ENCODE peak calls at places on chromosomes 7 and 10, in nine cellular contexts. S, Z, R, W, J, G, D, U and F are unnamed samples.

GRCh38 chr10:116056445-116057293 is 216.3 kb downstream of the GFRA1 start:
- DNase-seq in Z (no peak), D (no peak), U (no peak), W (peak; percentile 60), G (no peak), J (no peak), R (no peak), S (no peak), F (no peak)

GRCh38 chr7:133491319-133491718 is 238.4 kb downstream of the EXOC4 start:
- DNase-seq in Z (no peak), U (no peak), S (no peak), G (no peak), D (no peak), J (no peak), R (no peak), W (no peak), F (no peak)

GRCh38 chr10:114172776-114173555 is 1.0 kb downstream of the CCDC186 start:
- DNase-seq in D (no peak), R (no peak), Z (peak; percentile 17), J (peak; percentile 3), G (no peak), S (no peak), W (no peak), U (no peak), F (no peak)

GRCh38 chr7:30755384-30756154 is 3.6 kb downstream of the INMT start:
- DNase-seq in W (no peak), G (no peak), U (no peak), R (peak; percentile 59), S (no peak), D (no peak), Z (peak; percentile 77), J (no peak), F (no peak)

GRCh38 chr7:129103561-129104324 is 40.8 kb upstream of the TSPAN33 start:
- DNase-seq in J (no peak), R (no peak), Z (no peak), W (no peak), U (no peak), D (no peak), G (no peak), S (no peak), F (peak; percentile 25)

GRCh38 chr10:75976681-75977080 is 545.3 kb downstream of the LRMDA start:
- DNase-seq in Z (no peak), R (no peak), W (no peak), S (no peak), U (no peak), J (no peak), D (no peak), G (no peak), F (peak; percentile 39)

GRCh38 chr10:48306265-48306869 is at the start of gene MAPK8:
- DNase-seq in Z (peak; percentile 79), S (peak; percentile 87), R (peak; percentile 99), U (peak; percentile 97), J (peak; percentile 69), G (peak; percentile 93), W (peak; percentile 82), D (peak; percentile 81), F (peak; percentile 62)

GRCh38 chr7:70940597-70940996 is 191.3 kb upstream of the GALNT17 start:
- DNase-seq in D (no peak), U (no peak), R (no peak), J (no peak), Z (no peak), W (no peak), G (no peak), S (no peak), F (no peak)

GRCh38 chr7:13279854-13280435 is 592.5 kb downstream of the ARL4A start:
- DNase-seq in R (no peak), Z (peak; percentile 57), J (peak; percentile 50), W (no peak), D (peak; percentile 66), U (no peak), G (no peak), S (no peak), F (no peak)

GRCh38 chr10:72702868-72703581 is 11.1 kb downstream of the MCU start:
- DNase-seq in G (no peak), Z (peak; percentile 94), W (no peak), D (peak; percentile 35), U (no peak), R (no peak), J (no peak), S (no peak), F (no peak)

GRCh38 chr10:74967850-74968620 is 141.6 kb downstream of the KAT6B start:
- DNase-seq in G (no peak), J (peak; percentile 86), R (no peak), W (no peak), S (no peak), D (peak; percentile 58), U (no peak), Z (peak; percentile 24), F (no peak)

GRCh38 chr10:13984647-13985155 is 346.0 kb downstream of the FRMD4A start:
- DNase-seq in U (no peak), D (no peak), W (no peak), J (no peak), Z (peak; percentile 91), R (no peak), G (peak; percentile 31), S (no peak), F (no peak)

GRCh38 chr7:15839415-15840100 is 153.1 kb upstream of the MEOX2 start:
- DNase-seq in S (no peak), D (peak; percentile 96), U (peak; percentile 67), R (peak; percentile 70), Z (peak; percentile 41), J (no peak), G (no peak), W (peak; percentile 40), F (no peak)

GRCh38 chr7:117444646-117445045 is 17.4 kb upstream of the ASZ1 start:
- DNase-seq in J (no peak), R (no peak), W (no peak), S (no peak), G (no peak), U (no peak), Z (no peak), D (no peak), F (peak; percentile 78)